ENCODE peak calls at places on chromosomes 7 and 10, in six cellular contexts. O is HepG2, P is HCT116, V is GM12878, M is H1, G is SK-N-SH. J is an unnamed sample.

GRCh38 chr10:125117941-125118630 is 42.3 kb downstream of the CTBP2 start:
- DNase-seq in O (no peak), P (no peak), V (no peak), M (no peak), G (no peak), J (no peak)

GRCh38 chr7:105462765-105463164 is 59.3 kb downstream of the PUS7 start:
- DNase-seq in O (no peak), P (no peak), V (no peak), M (no peak), G (no peak), J (no peak)

GRCh38 chr7:27192546-27193334 is 7.2 kb downstream of the HOXA13 start:
- DNase-seq in O (no peak), P (no peak), V (no peak), M (peak), G (peak), J (no peak)

GRCh38 chr10:3527144-3527543 is 257.9 kb downstream of the KLF6 start:
- DNase-seq in O (no peak), P (no peak), V (no peak), M (no peak), G (no peak), J (no peak)

GRCh38 chr10:112950714-112951348 is 784 bp downstream of the TCF7L2 start:
- DNase-seq in O (no peak), P (no peak), V (no peak), M (no peak), G (peak), J (no peak)

GRCh38 chr7:76262683-76263402 is 39.6 kb upstream of the HSPB1 start:
- DNase-seq in O (peak), P (peak), V (no peak), M (peak), G (peak), J (peak)

GRCh38 chr10:35409094-35409582 is 72.8 kb downstream of the CCNY start:
- DNase-seq in O (no peak), P (no peak), V (peak), M (no peak), G (peak), J (no peak)

GRCh38 chr10:43078986-43079273 is 2.1 kb downstream of the RET start:
- DNase-seq in O (no peak), P (no peak), V (no peak), M (peak), G (peak), J (peak)

GRCh38 chr10:122010405-122011050 is 21.6 kb downstream of the TACC2 start:
- DNase-seq in O (no peak), P (no peak), V (no peak), M (no peak), G (no peak), J (no peak)

GRCh38 chr7:76390092-76390491 is 19.4 kb downstream of the SSC4D start:
- DNase-seq in O (no peak), P (no peak), V (no peak), M (no peak), G (no peak), J (no peak)

GRCh38 chr10:131452926-131453771 is 141.6 kb upstream of the TCERG1L start:
- DNase-seq in O (no peak), P (no peak), V (no peak), M (peak), G (no peak), J (no peak)

GRCh38 chr7:138116156-138116555 is 39.9 kb downstream of the AKR1D1 start:
- DNase-seq in O (no peak), P (no peak), V (no peak), M (no peak), G (no peak), J (no peak)

GRCh38 chr10:46301056-46301645 is 14.4 kb downstream of the ANTXRL start:
- DNase-seq in O (no peak), P (no peak), V (no peak), M (peak), G (no peak), J (no peak)

GRCh38 chr10:7593905-7594304 is 72.9 kb downstream of the ITIH5 start:
- DNase-seq in O (no peak), P (no peak), V (no peak), M (no peak), G (no peak), J (no peak)

GRCh38 chr7:46557295-46557711 is 636.2 kb upstream of the IGFBP3 start:
- DNase-seq in O (no peak), P (no peak), V (no peak), M (no peak), G (no peak), J (no peak)

GRCh38 chr7:67696878-67697277 is 700.2 kb downstream of the TYW1 start:
- DNase-seq in O (no peak), P (no peak), V (no peak), M (no peak), G (no peak), J (no peak)

GRCh38 chr7:18978108-18978495 is 139.3 kb downstream of the TWIST1 start:
- DNase-seq in O (no peak), P (peak), V (no peak), M (no peak), G (no peak), J (no peak)

GRCh38 chr10:112587709-112588108 is 140.7 kb downstream of the VTI1A start:
- DNase-seq in O (no peak), P (no peak), V (no peak), M (no peak), G (no peak), J (no peak)

DNA sequence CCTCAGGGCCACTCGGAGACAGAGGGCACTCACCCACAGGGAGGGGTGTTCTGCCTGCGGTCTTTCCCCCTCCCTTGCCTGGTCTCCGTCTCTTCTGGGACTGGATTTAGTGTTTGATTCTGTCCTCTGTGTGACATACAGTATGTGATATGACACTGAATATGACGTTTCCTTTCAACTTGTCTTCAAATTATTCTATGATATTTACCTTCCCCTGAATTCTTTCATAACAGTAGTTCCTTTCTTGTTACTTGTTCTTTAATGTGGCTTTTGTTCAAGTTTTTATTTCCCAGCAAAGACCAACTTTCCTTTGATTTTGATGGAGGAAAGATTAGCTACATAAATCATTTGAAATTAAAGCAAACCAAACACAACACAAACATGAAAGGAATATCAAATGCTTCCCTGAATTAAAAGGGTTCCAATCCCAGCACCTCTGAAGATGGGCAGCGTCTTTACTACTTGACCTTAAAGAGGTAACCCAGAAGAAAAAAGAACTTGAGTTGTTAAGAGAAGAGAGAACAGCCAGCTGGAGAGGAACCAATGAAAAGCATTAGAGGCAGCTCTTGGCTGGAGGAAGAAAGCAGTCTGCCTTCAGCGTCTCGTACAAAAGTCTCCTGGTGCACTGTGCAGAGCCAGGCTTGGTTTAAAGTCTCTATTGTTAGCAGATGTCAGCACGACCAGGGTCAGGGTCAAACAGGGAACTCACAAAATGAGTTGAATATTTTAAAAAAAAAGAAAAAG is 18.3 kb upstream of the RHEB start:
- DNase-seq in O (no peak), P (no peak), V (no peak), M (no peak), G (no peak), J (no peak)
- TF ChIP-seq JUND in O (no peak), P (no peak), V (no peak), M (no peak), G (no peak), J (no peak)

DNA sequence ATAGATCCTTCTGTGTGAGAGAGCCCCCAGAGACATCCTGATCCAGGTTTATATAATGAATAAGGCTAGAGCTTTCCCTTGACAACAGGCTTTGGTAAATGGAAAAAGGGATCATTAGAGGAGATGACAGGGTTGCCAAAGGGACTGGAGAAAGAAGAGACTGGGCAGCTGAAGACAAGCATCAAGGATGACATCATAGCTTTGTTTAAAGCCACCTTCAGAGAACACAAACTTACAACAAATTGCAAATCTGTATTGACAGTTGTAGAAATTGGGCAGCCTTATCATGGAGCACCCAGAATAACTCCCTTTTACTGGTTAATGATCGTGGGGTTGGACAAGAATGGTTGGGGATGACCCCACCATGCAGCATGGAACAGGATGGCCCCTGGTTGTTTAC is 3.7 kb upstream of the PLPP4 start:
- DNase-seq in O (no peak), P (no peak), V (no peak), M (no peak), G (no peak), J (no peak)
- TF ChIP-seq JUND in O (no peak), P (no peak), V (no peak), M (no peak), G (no peak), J (no peak)

GRCh38 chr7:154902600-154903082 is 100.3 kb downstream of the PAXIP1 start:
- DNase-seq in O (no peak), P (no peak), V (no peak), M (no peak), G (no peak), J (no peak)

GRCh38 chr7:154905615-154906014 is 97.3 kb downstream of the PAXIP1 start:
- DNase-seq in O (no peak), P (no peak), V (no peak), M (no peak), G (no peak), J (no peak)

GRCh38 chr7:154899893-154900292 is 103.0 kb downstream of the PAXIP1 start:
- DNase-seq in O (no peak), P (no peak), V (no peak), M (no peak), G (no peak), J (no peak)

GRCh38 chr7:154906201-154906600 is 96.7 kb downstream of the PAXIP1 start:
- DNase-seq in O (no peak), P (no peak), V (no peak), M (no peak), G (peak), J (no peak)

GRCh38 chr7:154903083-154903731 is 99.7 kb downstream of the PAXIP1 start:
- DNase-seq in O (peak), P (no peak), V (no peak), M (no peak), G (peak), J (no peak)
- TF ChIP-seq JUND in O (no peak), P (no peak), V (no peak), M (no peak), G (no peak), J (no peak)

GRCh38 chr7:142717453-142717852 is 31.8 kb upstream of the PRSS1 start:
- DNase-seq in O (no peak), P (no peak), V (no peak), M (no peak), G (no peak), J (no peak)
- TF ChIP-seq JUND in O (no peak), P (no peak), V (no peak), M (no peak), G (no peak), J (no peak)

GRCh38 chr7:159050703-159051102 is 94.0 kb downstream of the VIPR2 start:
- DNase-seq in O (no peak), P (no peak), V (no peak), M (no peak), G (no peak), J (no peak)
- TF ChIP-seq JUND in O (no peak), P (no peak), V (no peak), M (no peak), G (no peak), J (no peak)

GRCh38 chr7:142557971-142558582 is 191.2 kb upstream of the PRSS1 start:
- DNase-seq in O (peak), P (peak), V (no peak), M (peak), G (peak), J (no peak)
- TF ChIP-seq JUND in O (no peak), P (no peak), V (no peak), M (no peak), G (no peak), J (no peak)

DNA sequence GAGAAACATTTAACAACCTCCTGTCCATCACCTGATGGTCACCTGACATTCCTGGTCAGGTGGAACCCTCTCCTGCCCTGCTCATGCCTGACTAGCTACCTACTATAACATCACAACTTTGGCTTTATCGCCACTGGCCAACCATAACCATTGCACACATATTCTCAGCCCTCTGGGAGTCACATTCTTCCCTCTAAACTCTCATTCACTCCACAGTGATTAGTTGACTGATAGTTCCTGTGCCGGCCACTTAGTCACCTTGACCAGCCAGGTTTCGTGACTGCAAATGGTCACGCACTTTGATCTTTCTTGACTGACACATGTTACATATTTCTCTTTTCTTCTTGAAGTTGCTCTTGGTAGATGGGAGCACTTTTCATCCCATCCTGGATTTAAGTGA is 50.1 kb downstream of the GNAI1 start:
- DNase-seq in O (no peak), P (peak), V (no peak), M (no peak), G (no peak), J (no peak)
- TF ChIP-seq JUND in O (no peak), P (peak), V (no peak), M (no peak), G (no peak), J (no peak)

DNA sequence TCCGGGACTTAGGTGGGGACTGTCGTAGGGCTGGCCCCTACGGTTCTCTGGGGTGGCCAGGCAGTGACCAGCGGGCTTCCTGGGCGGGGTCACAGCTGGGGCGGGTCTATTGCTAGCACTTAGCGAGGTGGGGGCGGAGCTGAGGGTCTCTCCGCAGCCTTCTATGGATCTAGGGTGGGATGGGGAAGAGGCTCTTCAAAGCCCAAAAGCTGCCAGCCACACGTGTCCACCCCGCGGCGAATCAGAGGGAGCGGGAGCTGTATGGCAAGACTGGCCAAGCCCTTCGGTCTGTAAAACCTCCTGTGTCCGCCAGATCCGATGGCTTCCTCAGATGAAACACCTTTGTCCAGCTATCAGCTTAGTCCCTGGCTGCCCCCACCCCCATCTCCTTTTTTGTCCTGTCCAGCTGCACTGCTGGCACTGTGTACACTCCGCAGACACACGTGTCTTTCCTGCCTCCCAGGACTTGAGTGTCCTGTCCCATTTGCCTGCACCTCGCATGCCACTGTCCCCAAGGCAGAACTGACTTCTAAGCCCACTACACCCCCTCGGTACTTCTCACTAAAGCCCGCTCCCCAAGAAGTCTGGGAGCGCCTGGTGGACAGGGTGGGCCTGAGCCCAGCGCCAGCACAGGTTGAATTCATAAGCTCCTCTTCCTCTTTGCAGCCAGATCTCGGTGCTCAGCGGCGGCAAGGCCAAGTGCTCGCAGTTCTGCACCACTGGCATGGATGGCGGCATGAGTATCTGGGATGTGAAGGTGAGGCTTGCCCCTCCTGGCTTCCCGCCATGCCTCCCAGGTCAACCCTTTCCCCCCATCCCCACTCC is 14.8 kb downstream of the PDAP1 start:
- DNase-seq in O (no peak), P (no peak), V (no peak), M (peak), G (peak), J (no peak)
- TF ChIP-seq JUND in O (no peak), P (no peak), V (no peak), M (no peak), G (peak), J (no peak)

GRCh38 chr7:44215531-44215930 is 14.8 kb downstream of the YKT6 start:
- DNase-seq in O (no peak), P (no peak), V (no peak), M (no peak), G (peak), J (no peak)
- TF ChIP-seq JUND in O (no peak), P (no peak), V (no peak), M (no peak), G (no peak), J (no peak)

DNA sequence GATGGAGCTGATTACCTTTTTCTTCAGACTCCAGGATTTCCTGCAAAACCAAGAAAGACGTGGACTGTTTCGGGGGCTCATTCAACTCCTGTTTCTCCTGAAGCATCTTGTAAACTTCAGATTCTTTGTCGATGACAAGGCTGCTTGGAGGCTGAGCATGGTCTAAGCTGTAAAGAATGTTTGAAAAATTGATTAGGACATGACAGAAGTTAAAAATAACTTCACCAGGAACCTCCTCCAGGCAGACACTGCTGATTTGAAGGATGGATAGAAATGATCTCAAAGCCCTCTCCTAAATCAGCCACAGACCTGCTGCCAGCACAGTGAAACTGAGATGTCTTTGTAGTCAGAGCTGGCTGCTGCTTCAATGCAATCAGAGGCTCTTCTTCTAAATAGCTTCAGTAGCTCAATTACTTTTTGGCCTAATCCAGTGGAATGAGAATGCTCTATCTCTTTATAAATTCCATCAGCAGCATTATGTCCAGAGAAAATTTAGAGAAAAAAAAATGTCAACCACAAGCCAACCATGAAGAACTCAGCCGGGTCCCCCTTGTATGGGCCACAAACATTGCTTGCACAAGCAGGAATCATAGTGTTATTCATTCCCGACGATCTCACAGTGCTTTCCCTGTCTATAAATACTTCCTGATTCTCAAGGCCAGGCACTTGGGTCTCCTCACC is 43.5 kb downstream of the PDLIM1 start:
- DNase-seq in O (peak), P (no peak), V (no peak), M (no peak), G (no peak), J (no peak)
- TF ChIP-seq JUND in O (no peak), P (no peak), V (no peak), M (no peak), G (peak), J (no peak)

J was measured in T47D.